ENCODE peak calls at places on chromosomes 6 and 20, in nine cellular contexts. X, J, W, V, I, Z, Y, N and P are unnamed samples.

GRCh38 chr20:4836473-4836872 is 114.8 kb downstream of the PRND start:
- DNase-seq in X (no peak), J (no peak), W (no peak), V (no peak), I (no peak), Z (no peak), Y (no peak), N (peak), P (no peak)

GRCh38 chr6:109877028-109877726 is 100.9 kb upstream of the GPR6 start:
- DNase-seq in X (no peak), J (no peak), W (no peak), V (no peak), I (no peak), Z (no peak), Y (no peak), N (peak), P (no peak)

GRCh38 chr20:8073024-8073832 is 53.7 kb upstream of the TMX4 start:
- DNase-seq in X (no peak), J (peak), W (no peak), V (no peak), I (no peak), Z (no peak), Y (peak), N (no peak), P (no peak)

GRCh38 chr6:70708448-70708847 is 40.8 kb downstream of the SMAP1 start:
- DNase-seq in X (no peak), J (no peak), W (no peak), V (no peak), I (no peak), Z (no peak), Y (no peak), N (no peak), P (no peak)

GRCh38 chr20:62896526-62896925 is 29.8 kb downstream of the DIDO1 start:
- DNase-seq in X (no peak), J (no peak), W (no peak), V (no peak), I (no peak), Z (no peak), Y (no peak), N (no peak), P (no peak)

GRCh38 chr6:28580484-28580883 is 54.8 kb downstream of the GPX5 start:
- DNase-seq in X (no peak), J (no peak), W (no peak), V (no peak), I (no peak), Z (no peak), Y (peak), N (no peak), P (no peak)

GRCh38 chr6:157997893-157998608 is 16.4 kb downstream of the SYNJ2 start:
- DNase-seq in X (no peak), J (no peak), W (no peak), V (no peak), I (peak), Z (no peak), Y (no peak), N (no peak), P (no peak)

GRCh38 chr6:40535784-40536380 is 51.3 kb downstream of the LRFN2 start:
- DNase-seq in X (no peak), J (no peak), W (no peak), V (no peak), I (no peak), Z (no peak), Y (no peak), N (no peak), P (no peak)

GRCh38 chr6:169224185-169224695 is 29.4 kb downstream of the THBS2 start:
- DNase-seq in X (no peak), J (peak), W (no peak), V (no peak), I (no peak), Z (no peak), Y (peak), N (peak), P (no peak)

GRCh38 chr6:137040393-137040792 is 4.4 kb downstream of the IL20RA start:
- DNase-seq in X (no peak), J (no peak), W (no peak), V (no peak), I (no peak), Z (no peak), Y (no peak), N (no peak), P (no peak)

GRCh38 chr6:166999845-167000253 is 652 bp downstream of the CEP43 start:
- DNase-seq in X (no peak), J (peak), W (no peak), V (no peak), I (no peak), Z (no peak), Y (no peak), N (no peak), P (no peak)

GRCh38 chr6:127117979-127118504 is 429 bp upstream of the RSPO3 start:
- DNase-seq in X (no peak), J (no peak), W (peak), V (peak), I (no peak), Z (no peak), Y (peak), N (peak), P (no peak)

GRCh38 chr6:96811136-96811535 is 26.1 kb downstream of the GPR63 start:
- DNase-seq in X (no peak), J (no peak), W (no peak), V (no peak), I (no peak), Z (no peak), Y (no peak), N (no peak), P (no peak)

GRCh38 chr20:36573103-36573797 is at the start of gene TGIF2:
- DNase-seq in X (peak), J (peak), W (peak), V (peak), I (peak), Z (peak), Y (peak), N (peak), P (peak)

GRCh38 chr6:144581807-144582537 is 296.8 kb downstream of the UTRN start:
- DNase-seq in X (no peak), J (no peak), W (no peak), V (peak), I (no peak), Z (no peak), Y (peak), N (no peak), P (peak)

GRCh38 chr20:52226370-52226769 is 34.8 kb upstream of the ZFP64 start:
- DNase-seq in X (no peak), J (no peak), W (no peak), V (no peak), I (no peak), Z (no peak), Y (no peak), N (no peak), P (no peak)

GRCh38 chr6:52399511-52400315 is 20.4 kb upstream of the EFHC1 start:
- DNase-seq in X (no peak), J (peak), W (no peak), V (peak), I (no peak), Z (no peak), Y (peak), N (no peak), P (peak)

GRCh38 chr6:107075951-107076381 is 39.3 kb downstream of the BEND3 start:
- DNase-seq in X (no peak), J (peak), W (no peak), V (peak), I (no peak), Z (no peak), Y (peak), N (peak), P (peak)

GRCh38 chr20:32966881-32967781 is 37.1 kb downstream of the SUN5 start:
- DNase-seq in X (no peak), J (no peak), W (no peak), V (no peak), I (peak), Z (no peak), Y (no peak), N (peak), P (peak)

GRCh38 chr6:154434662-154435061 is 75.8 kb downstream of the CNKSR3 start:
- DNase-seq in X (no peak), J (no peak), W (no peak), V (no peak), I (no peak), Z (no peak), Y (no peak), N (no peak), P (no peak)

GRCh38 chr20:63931735-63932134 is 24.5 kb downstream of the UCKL1 start:
- DNase-seq in X (no peak), J (no peak), W (no peak), V (no peak), I (no peak), Z (no peak), Y (no peak), N (no peak), P (no peak)

GRCh38 chr6:152201134-152201533 is 393.7 kb downstream of the ESR1 start:
- DNase-seq in X (no peak), J (no peak), W (no peak), V (no peak), I (no peak), Z (no peak), Y (no peak), N (no peak), P (no peak)

GRCh38 chr6:101650402-101651100 is 257.0 kb downstream of the GRIK2 start:
- DNase-seq in X (no peak), J (no peak), W (no peak), V (no peak), I (no peak), Z (no peak), Y (no peak), N (no peak), P (no peak)

GRCh38 chr6:148107911-148108310 is 234.7 kb upstream of the SASH1 start:
- DNase-seq in X (no peak), J (no peak), W (no peak), V (no peak), I (no peak), Z (no peak), Y (no peak), N (no peak), P (no peak)

GRCh38 chr6:112979830-112980229 is 632.7 kb downstream of the RFPL4B start:
- DNase-seq in X (no peak), J (peak), W (no peak), V (no peak), I (no peak), Z (peak), Y (peak), N (no peak), P (no peak)

GRCh38 chr6:118284736-118285360 is 263.2 kb upstream of the PLN start:
- DNase-seq in X (no peak), J (peak), W (no peak), V (no peak), I (no peak), Z (no peak), Y (peak), N (no peak), P (no peak)

GRCh38 chr6:118283759-118284158 is 264.3 kb upstream of the PLN start:
- DNase-seq in X (no peak), J (peak), W (no peak), V (peak), I (no peak), Z (peak), Y (peak), N (peak), P (peak)

GRCh38 chr6:118280210-118280609 is 267.9 kb upstream of the PLN start:
- DNase-seq in X (no peak), J (no peak), W (no peak), V (peak), I (no peak), Z (no peak), Y (no peak), N (no peak), P (peak)

GRCh38 chr6:118277631-118278030 is 270.5 kb upstream of the PLN start:
- DNase-seq in X (no peak), J (no peak), W (no peak), V (no peak), I (no peak), Z (no peak), Y (no peak), N (no peak), P (no peak)

GRCh38 chr6:118281291-118281690 is 266.8 kb upstream of the PLN start:
- DNase-seq in X (no peak), J (no peak), W (no peak), V (no peak), I (no peak), Z (no peak), Y (no peak), N (no peak), P (no peak)
- TF ChIP-seq CTCF in X (no peak), J (no peak), W (no peak), V (no peak), I (no peak), Z (no peak), Y (no peak), N (no peak), P (no peak)

GRCh38 chr6:42452171-42453026 is 673 bp upstream of the TRERF1 start:
- DNase-seq in X (peak), J (peak), W (peak), V (peak), I (no peak), Z (no peak), Y (peak), N (peak), P (peak)

GRCh38 chr6:42451595-42452170 is at the start of gene TRERF1:
- DNase-seq in X (peak), J (peak), W (peak), V (peak), I (no peak), Z (no peak), Y (peak), N (peak), P (no peak)

GRCh38 chr6:42454428-42454791 is 2.7 kb upstream of the TRERF1 start:
- DNase-seq in X (peak), J (no peak), W (peak), V (no peak), I (no peak), Z (no peak), Y (peak), N (no peak), P (no peak)

GRCh38 chr6:42453649-42454427 is 2.1 kb upstream of the TRERF1 start:
- DNase-seq in X (peak), J (peak), W (peak), V (peak), I (no peak), Z (no peak), Y (peak), N (peak), P (peak)

GRCh38 chr6:42453027-42453648 is 1.4 kb upstream of the TRERF1 start:
- DNase-seq in X (peak), J (peak), W (peak), V (peak), I (peak), Z (no peak), Y (peak), N (peak), P (peak)
- TF ChIP-seq CTCF in X (no peak), J (no peak), W (no peak), V (no peak), I (no peak), Z (no peak), Y (no peak), N (no peak), P (no peak)

DNA sequence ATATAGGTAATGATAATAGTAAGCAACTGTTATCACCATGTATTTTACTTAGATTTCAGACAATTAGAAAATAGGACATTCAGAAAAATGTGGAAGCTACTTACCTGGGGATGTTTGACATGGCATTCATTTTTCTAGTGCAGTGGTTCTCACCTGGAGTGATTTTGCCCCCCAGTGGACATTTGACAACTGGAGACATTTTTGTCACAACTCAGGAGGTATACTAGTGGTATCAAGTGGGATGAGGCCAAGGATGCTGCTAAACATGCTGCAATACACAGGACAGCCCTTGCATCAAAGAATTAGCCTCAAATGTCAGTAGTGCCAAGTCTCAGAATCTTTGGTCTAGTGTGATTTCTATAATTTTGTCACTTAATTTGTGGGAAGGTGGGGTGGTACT is 36.1 kb downstream of the NUS1 start:
- DNase-seq in X (no peak), J (no peak), W (no peak), V (no peak), I (no peak), Z (no peak), Y (no peak), N (no peak), P (no peak)
- TF ChIP-seq CTCF in X (no peak), J (no peak), W (no peak), V (no peak), I (peak), Z (no peak), Y (no peak), N (no peak), P (peak)

GRCh38 chr6:113979930-113980329 is 9.0 kb upstream of the HDAC2 start:
- DNase-seq in X (no peak), J (no peak), W (no peak), V (peak), I (no peak), Z (no peak), Y (no peak), N (no peak), P (peak)

GRCh38 chr6:113982055-113982550 is 11.2 kb upstream of the HDAC2 start:
- DNase-seq in X (no peak), J (no peak), W (no peak), V (no peak), I (no peak), Z (no peak), Y (no peak), N (no peak), P (no peak)

GRCh38 chr6:113978084-113978675 is 7.2 kb upstream of the HDAC2 start:
- DNase-seq in X (no peak), J (no peak), W (no peak), V (no peak), I (no peak), Z (no peak), Y (peak), N (no peak), P (no peak)

GRCh38 chr6:113976806-113977205 is 5.9 kb upstream of the HDAC2 start:
- DNase-seq in X (no peak), J (no peak), W (no peak), V (no peak), I (no peak), Z (no peak), Y (no peak), N (no peak), P (no peak)

DNA sequence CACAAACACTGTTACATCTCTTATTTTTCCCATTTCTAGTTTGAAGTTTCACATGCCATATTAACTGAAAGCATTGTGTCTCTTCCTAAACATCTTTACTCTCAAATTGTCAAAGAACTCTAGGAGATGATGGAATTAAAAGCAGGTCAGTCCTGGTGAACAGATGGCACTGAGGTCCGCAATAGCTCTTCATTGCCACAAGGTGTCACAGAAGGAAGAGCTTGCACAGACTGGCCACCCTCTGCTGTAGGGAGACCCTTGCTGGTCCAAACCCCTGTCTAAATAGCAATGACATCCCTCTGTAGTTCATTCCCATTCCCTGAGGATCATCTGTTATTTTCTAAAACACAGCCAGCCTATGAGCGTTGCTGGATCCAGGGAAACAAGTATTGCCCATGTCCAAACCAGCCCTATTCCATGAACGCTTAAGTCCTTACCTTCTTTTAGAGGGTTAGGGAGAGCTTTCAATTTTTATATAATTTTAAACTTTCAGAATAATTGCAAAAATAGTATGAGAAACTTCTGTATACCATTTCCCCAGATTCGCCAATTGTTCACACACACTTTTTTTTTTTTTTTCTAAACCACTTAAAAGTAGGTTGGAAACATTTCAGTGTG is 10.1 kb upstream of the HDAC2 start:
- DNase-seq in X (no peak), J (no peak), W (no peak), V (peak), I (no peak), Z (no peak), Y (peak), N (no peak), P (peak)
- TF ChIP-seq CTCF in X (peak), J (peak), W (no peak), V (no peak), I (peak), Z (peak), Y (peak), N (peak), P (peak)

GRCh38 chr6:50259903-50260302 is 210.2 kb upstream of the DEFB112 start:
- DNase-seq in X (no peak), J (no peak), W (no peak), V (no peak), I (no peak), Z (no peak), Y (no peak), N (no peak), P (no peak)

GRCh38 chr6:50270427-50270826 is 220.7 kb upstream of the DEFB112 start:
- DNase-seq in X (no peak), J (no peak), W (no peak), V (no peak), I (no peak), Z (no peak), Y (no peak), N (no peak), P (no peak)

DNA sequence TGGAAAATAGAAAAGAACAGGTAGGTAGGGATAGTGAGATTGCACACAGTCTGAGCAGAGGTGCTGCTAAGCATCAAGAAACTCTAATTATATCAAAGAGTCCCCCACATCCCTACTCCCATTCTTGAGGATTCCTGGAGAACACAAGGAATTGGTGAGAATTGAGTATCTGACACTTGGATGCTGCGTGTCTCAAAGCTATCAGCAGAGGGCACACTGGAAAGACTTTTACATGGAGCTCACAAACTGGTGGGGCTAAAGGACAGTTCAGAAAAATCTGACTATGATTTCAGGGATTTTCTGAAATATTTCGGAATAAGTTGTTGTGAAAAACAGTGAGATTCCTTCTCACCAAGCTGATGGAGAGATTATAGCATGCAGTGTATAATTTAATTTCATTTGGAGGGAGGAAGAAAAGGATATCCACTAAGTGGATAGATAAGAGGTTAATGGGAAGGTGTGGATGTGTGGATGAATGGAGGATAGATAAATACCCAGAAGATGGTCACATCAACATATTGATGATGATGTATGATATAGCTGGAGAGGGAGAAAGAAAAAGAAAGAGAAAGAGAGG is 215.4 kb upstream of the DEFB112 start:
- DNase-seq in X (no peak), J (no peak), W (no peak), V (no peak), I (no peak), Z (no peak), Y (no peak), N (no peak), P (no peak)
- TF ChIP-seq CTCF in X (no peak), J (peak), W (no peak), V (peak), I (peak), Z (no peak), Y (no peak), N (no peak), P (peak)

DNA sequence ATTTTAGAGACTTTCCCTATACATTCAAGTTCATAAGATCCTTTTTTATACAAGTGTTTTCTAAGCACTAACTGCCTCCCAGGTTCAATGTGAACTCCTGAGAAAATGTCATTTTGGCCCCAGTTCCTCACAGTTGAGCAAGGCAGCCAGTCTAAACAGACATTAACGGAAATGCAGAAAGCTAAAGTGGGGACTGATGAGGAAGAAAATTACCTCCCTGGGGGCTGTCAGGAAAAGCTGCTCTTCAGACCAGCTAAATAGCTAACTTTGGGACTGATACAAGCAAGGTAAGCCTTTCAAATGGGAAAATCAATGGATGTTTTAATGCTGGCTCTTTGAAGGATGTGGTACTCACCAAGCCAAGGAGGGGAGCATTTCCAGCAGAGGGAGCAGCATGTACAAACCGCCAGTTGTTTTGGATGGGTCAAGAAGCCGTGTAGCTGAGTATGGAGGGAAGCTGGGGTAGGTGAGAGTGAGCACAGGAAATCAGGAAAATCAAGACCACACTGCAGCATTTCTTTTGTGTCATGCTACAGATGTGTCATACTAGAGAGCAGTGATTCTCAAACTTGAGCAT is 180.8 kb upstream of the CHD6 start:
- DNase-seq in X (no peak), J (no peak), W (no peak), V (no peak), I (no peak), Z (no peak), Y (no peak), N (no peak), P (no peak)
- TF ChIP-seq CTCF in X (no peak), J (no peak), W (no peak), V (no peak), I (no peak), Z (no peak), Y (no peak), N (no peak), P (no peak)